ENCODE peak calls at places on chromosomes 16 and 17, in nine cellular contexts. N is AG04449, T is left ventricle myocardium inferior, D is body of pancreas, J is HL-60, L is spleen, S is left lung, X is A549, M is colonic mucosa. I is an unnamed sample.

GRCh38 chr16:75494184-75494583 is 1.1 kb downstream of the CHST6 start:
- DNase-seq in N (no peak), T (no peak), D (no peak), J (no peak), L (peak), S (no peak), X (no peak), M (no peak), I (no peak)

GRCh38 chr17:13029340-13029739 is 11.5 kb upstream of the ELAC2 start:
- DNase-seq in N (no peak), T (no peak), D (no peak), J (no peak), L (no peak), S (no peak), X (no peak), M (no peak), I (no peak)

GRCh38 chr17:5391678-5392077 is 27.8 kb downstream of the NUP88 start:
- DNase-seq in N (no peak), T (no peak), D (no peak), J (no peak), L (no peak), S (no peak), X (no peak), M (no peak), I (no peak)

GRCh38 chr16:67538666-67539101 is 10.1 kb downstream of the RIPOR1 start:
- DNase-seq in N (no peak), T (no peak), D (no peak), J (no peak), L (no peak), S (no peak), X (no peak), M (no peak), I (no peak)

GRCh38 chr17:42744283-42744805 is 496 bp downstream of the EZH1 start:
- DNase-seq in N (no peak), T (peak), D (peak), J (peak), L (no peak), S (peak), X (peak), M (peak), I (peak)

GRCh38 chr16:54040975-54041374 is 245.6 kb downstream of the IRX3 start:
- DNase-seq in N (no peak), T (no peak), D (no peak), J (no peak), L (no peak), S (no peak), X (no peak), M (no peak), I (no peak)

GRCh38 chr16:8798174-8798527 is 512 bp downstream of the PMM2 start:
- DNase-seq in N (no peak), T (no peak), D (peak), J (no peak), L (no peak), S (no peak), X (no peak), M (no peak), I (peak)

GRCh38 chr16:84643180-84643583 is 5.1 kb upstream of the KLHL36 start:
- DNase-seq in N (peak), T (peak), D (peak), J (peak), L (no peak), S (peak), X (no peak), M (peak), I (peak)

GRCh38 chr17:64159051-64159590 is 29.2 kb upstream of the ERN1 start:
- DNase-seq in N (no peak), T (no peak), D (peak), J (no peak), L (no peak), S (no peak), X (no peak), M (no peak), I (no peak)

GRCh38 chr17:77734371-77735050 is 224.0 kb upstream of the TNRC6C start:
- DNase-seq in N (no peak), T (peak), D (peak), J (no peak), L (no peak), S (peak), X (peak), M (peak), I (peak)

GRCh38 chr17:69928586-69928985 is 146.4 kb upstream of the KCNJ16 start:
- DNase-seq in N (no peak), T (no peak), D (peak), J (no peak), L (no peak), S (no peak), X (no peak), M (no peak), I (no peak)

GRCh38 chr17:32009262-32009542 is 2.0 kb downstream of the LRRC37B start:
- DNase-seq in N (no peak), T (no peak), D (no peak), J (no peak), L (peak), S (no peak), X (no peak), M (no peak), I (no peak)

GRCh38 chr17:74502866-74503265 is 28.4 kb downstream of the CD300LB start:
- DNase-seq in N (no peak), T (no peak), D (no peak), J (no peak), L (no peak), S (no peak), X (no peak), M (no peak), I (no peak)

GRCh38 chr17:58172369-58173071 is 5.7 kb downstream of the OR4D2 start:
- DNase-seq in N (no peak), T (no peak), D (peak), J (peak), L (no peak), S (no peak), X (peak), M (no peak), I (peak)

GRCh38 chr17:7992516-7992915 is 9.9 kb upstream of the GUCY2D start:
- DNase-seq in N (no peak), T (no peak), D (no peak), J (no peak), L (no peak), S (no peak), X (no peak), M (no peak), I (no peak)

GRCh38 chr16:68737046-68737729 is at the start of gene CDH1:
- DNase-seq in N (no peak), T (no peak), D (peak), J (no peak), L (peak), S (peak), X (no peak), M (peak), I (no peak)

GRCh38 chr17:72515291-72516065 is 394.7 kb downstream of the SOX9 start:
- DNase-seq in N (no peak), T (no peak), D (peak), J (no peak), L (no peak), S (no peak), X (no peak), M (no peak), I (peak)

DNA sequence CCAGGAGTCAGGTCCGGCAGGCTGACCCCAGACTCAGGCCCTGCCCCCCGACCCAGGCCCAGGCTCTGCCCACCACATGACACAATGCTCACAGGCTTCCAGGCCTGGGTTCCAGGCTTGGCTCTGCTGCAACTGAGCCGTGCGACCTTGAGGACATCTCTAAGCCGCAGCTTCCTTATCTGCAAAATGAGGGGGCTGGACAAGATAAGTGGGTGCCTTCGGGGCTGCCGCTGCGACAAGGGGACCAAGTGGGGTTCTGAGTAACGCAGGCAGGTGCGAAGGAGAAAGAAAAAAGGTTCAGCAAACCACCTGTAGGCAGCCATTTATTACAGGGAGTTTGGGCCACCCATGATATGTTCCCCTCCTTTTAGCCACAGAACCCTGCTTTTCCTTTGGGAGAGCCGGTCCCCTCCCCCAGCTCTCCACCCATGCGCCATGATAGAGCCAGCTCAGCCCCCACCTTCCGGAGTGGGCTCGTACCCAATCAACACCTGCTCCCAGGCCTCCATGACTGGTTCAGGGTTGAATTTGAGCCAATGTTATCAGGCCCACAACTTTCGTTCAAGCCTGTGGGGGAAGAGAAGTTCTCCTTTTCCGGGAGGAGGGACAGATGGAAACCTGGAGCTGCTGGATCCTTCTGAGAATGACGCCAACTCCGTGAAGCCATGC is 38.2 kb downstream of the RTN4RL1 start:
- DNase-seq in N (no peak), T (no peak), D (no peak), J (no peak), L (no peak), S (no peak), X (no peak), M (no peak), I (no peak)
- TF ChIP-seq CTCF in N (no peak), T (no peak), D (no peak), J (no peak), L (no peak), S (no peak), X (no peak), M (no peak), I (no peak)

DNA sequence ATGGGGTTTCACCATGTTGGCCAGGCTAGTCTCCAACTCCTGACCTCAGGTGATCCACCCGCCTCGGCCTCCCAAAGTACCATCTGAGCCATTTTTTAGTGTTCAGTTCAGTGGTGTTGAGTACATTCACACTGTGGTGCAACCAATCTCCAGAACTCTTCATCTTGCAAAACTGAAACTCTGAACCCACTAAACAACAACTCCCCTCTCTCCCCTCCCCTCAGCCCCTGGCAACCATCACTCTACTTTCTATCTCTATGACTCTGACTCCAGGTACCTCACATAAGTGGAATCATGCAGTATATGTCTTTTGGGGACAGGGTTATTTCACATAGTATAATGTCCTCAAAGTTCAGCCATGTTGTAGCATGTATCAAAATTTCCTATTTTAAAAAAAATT is 18.7 kb upstream of the MAPK3 start:
- DNase-seq in N (no peak), T (no peak), D (no peak), J (no peak), L (no peak), S (no peak), X (no peak), M (no peak), I (no peak)
- H3K4me3 ChIP-seq in N (no peak), T (no peak), D (no peak), J (no peak), L (no peak), S (no peak), X (no peak), M (no peak), I (no peak)

GRCh38 chr17:20095366-20096080 is 86.4 kb downstream of the SPECC1 start:
- DNase-seq in N (no peak), T (peak), D (peak), J (no peak), L (no peak), S (no peak), X (peak), M (no peak), I (peak)
- TF ChIP-seq CTCF in N (peak), T (peak), D (peak), J (no peak), L (no peak), S (no peak), X (peak), M (no peak), I (peak)

GRCh38 chr17:41689497-41690299 is 1.0 kb downstream of the EIF1 start:
- DNase-seq in N (no peak), T (no peak), D (peak), J (peak), L (no peak), S (no peak), X (no peak), M (peak), I (no peak)

GRCh38 chr17:41688641-41689496 is at the start of gene EIF1:
- DNase-seq in N (peak), T (peak), D (peak), J (peak), L (peak), S (peak), X (peak), M (peak), I (peak)

GRCh38 chr17:41692722-41693521 is 4.2 kb downstream of the EIF1 start:
- DNase-seq in N (no peak), T (no peak), D (no peak), J (no peak), L (no peak), S (no peak), X (no peak), M (no peak), I (no peak)

GRCh38 chr17:41690497-41690896 is 1.8 kb downstream of the EIF1 start:
- DNase-seq in N (no peak), T (no peak), D (no peak), J (no peak), L (no peak), S (no peak), X (no peak), M (no peak), I (no peak)

GRCh38 chr17:41691031-41691777 is 2.5 kb downstream of the EIF1 start:
- DNase-seq in N (no peak), T (no peak), D (no peak), J (no peak), L (no peak), S (no peak), X (no peak), M (no peak), I (no peak)
- H3K4me3 ChIP-seq in N (peak), T (peak), D (no peak), J (no peak), L (peak), S (peak), X (peak), M (no peak), I (peak)

GRCh38 chr16:48955791-48956190 is 325.8 kb downstream of the CBLN1 start:
- DNase-seq in N (no peak), T (no peak), D (no peak), J (no peak), L (no peak), S (no peak), X (no peak), M (no peak), I (no peak)
- TF ChIP-seq CTCF in N (no peak), T (no peak), D (no peak), J (no peak), L (no peak), S (no peak), X (no peak), M (no peak), I (no peak)

GRCh38 chr16:81198635-81199034 is 39.9 kb upstream of the BCO1 start:
- DNase-seq in N (no peak), T (no peak), D (no peak), J (no peak), L (no peak), S (no peak), X (no peak), M (no peak), I (peak)

GRCh38 chr16:81204794-81205680 is 33.5 kb upstream of the BCO1 start:
- DNase-seq in N (peak), T (no peak), D (peak), J (peak), L (no peak), S (no peak), X (peak), M (peak), I (peak)

GRCh38 chr16:81207076-81207475 is 31.4 kb upstream of the BCO1 start:
- DNase-seq in N (no peak), T (no peak), D (no peak), J (no peak), L (no peak), S (no peak), X (no peak), M (no peak), I (no peak)

GRCh38 chr16:81195907-81196534 is 42.5 kb upstream of the BCO1 start:
- DNase-seq in N (no peak), T (no peak), D (no peak), J (no peak), L (no peak), S (no peak), X (no peak), M (no peak), I (no peak)

DNA sequence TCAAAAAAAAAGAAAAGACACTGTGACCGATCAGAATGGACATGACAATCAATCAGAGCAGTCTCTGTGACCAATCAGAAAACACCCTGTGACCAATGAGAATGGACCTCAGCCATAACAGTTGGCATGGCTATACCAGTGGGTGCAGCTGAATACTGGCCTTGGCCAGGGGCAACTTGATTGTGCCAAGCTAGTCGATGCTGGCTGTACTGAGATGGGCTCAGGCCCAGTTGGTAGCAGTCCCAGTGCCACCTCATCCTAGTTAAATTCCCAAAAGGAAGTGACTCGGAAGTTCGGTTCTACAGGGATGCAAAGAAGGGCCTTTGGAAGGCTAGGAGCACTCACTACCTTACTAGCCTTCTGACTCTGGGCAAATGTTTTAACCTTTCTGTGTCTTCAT is 37.2 kb upstream of the BCO1 start:
- DNase-seq in N (no peak), T (no peak), D (no peak), J (no peak), L (no peak), S (no peak), X (no peak), M (no peak), I (peak)
- H3K4me3 ChIP-seq in N (no peak), T (no peak), D (no peak), J (no peak), L (no peak), S (no peak), X (no peak), M (no peak), I (no peak)

DNA sequence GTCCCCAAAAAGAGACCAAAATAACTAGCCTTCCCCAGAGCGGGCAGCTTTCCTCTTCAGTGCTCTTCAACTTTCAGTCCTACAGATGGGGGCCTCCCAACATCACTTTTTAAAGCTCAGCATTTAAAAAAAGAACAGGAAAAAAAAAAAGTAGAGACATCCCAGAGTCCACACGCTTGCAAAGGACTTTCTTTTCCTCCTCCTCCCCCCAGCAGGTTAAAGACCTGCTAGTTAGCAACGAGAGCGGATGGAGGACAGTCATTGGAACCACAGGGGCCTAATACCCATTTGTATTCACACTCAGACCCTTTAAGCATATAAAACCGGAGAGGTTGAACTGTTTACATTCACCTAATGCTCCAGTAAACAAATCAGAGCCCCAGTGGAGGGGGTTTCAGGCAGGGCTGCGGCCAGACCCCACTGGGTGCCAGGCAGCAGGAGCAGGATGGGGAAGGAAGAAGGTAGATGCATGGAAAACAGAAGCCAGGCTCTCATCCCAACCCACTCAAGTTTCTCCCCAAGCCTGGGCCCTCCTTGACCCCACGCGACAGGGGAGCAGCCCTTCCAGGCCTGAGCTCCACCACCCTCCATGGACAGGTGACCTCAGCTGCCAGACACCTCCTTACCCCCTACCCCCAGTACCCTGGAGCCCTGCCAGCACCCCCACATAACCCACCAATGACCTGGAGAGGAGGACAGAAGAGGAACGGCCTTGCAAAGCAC is 15.2 kb downstream of the ZFHX3 start:
- DNase-seq in N (no peak), T (no peak), D (no peak), J (no peak), L (no peak), S (no peak), X (no peak), M (no peak), I (no peak)
- TF ChIP-seq CTCF in N (no peak), T (no peak), D (no peak), J (no peak), L (no peak), S (no peak), X (no peak), M (no peak), I (no peak)